ENCODE peak calls at places on chromosomes 11 and 22, in nine cellular contexts. M is HTR-8/SVneo; R is Kasumi-1; A is tibial artery; B is stimulated activated CD4-positive, alpha-beta T cell treated with anti-CD3 and anti-CD28 coated beads, Interleukin-2, amount 100 ng/mL, for 48 hours; D is stimulated activated CD8-positive, alpha-beta memory T cell treated with anti-CD3 and anti-CD28 coated beads, Interleukin-4, amount 100 ng/mL, for 24 hours; V is globus pallidus; E is NCI-H187; X is AG09319. W is an unnamed sample.

GRCh38 chr11:62000539-62001446 is 33.4 kb upstream of the FTH1 start:
- DNase-seq in X (no peak), R (no peak), V (no peak), E (no peak), M (no peak), A (peak; percentile 50), D (no peak), B (no peak), W (no peak)

GRCh38 chr22:36028646-36029405 is at the start of gene RBFOX2:
- DNase-seq in D (peak; percentile 68), X (peak; percentile 93), E (peak; percentile 83), B (peak; percentile 76), A (peak; percentile 98), R (peak; percentile 94), V (peak; percentile 93), M (peak; percentile 82), W (peak; percentile 97)

GRCh38 chr22:42296381-42296853 is 26.0 kb upstream of the TCF20 start:
- DNase-seq in A (no peak), D (no peak), B (no peak), R (peak; percentile 5), E (no peak), M (no peak), X (no peak), V (peak; percentile 77), W (no peak)

GRCh38 chr11:128196235-128196634 is 391.1 kb downstream of the ETS1 start:
- DNase-seq in A (no peak), V (no peak), B (no peak), M (no peak), R (no peak), X (no peak), D (no peak), E (no peak), W (no peak)

GRCh38 chr22:36368359-36368983 is 19.3 kb downstream of the MYH9 start:
- DNase-seq in E (no peak), R (no peak), B (no peak), V (no peak), X (no peak), A (no peak), M (peak; percentile 71), D (no peak), W (no peak)

GRCh38 chr22:20422271-20422958 is 15.2 kb downstream of the SCARF2 start:
- DNase-seq in D (no peak), B (no peak), V (no peak), A (no peak), E (no peak), R (no peak), M (no peak), X (peak; percentile 73), W (no peak)

GRCh38 chr22:19183216-19183615 is 4.7 kb upstream of the SLC25A1 start:
- DNase-seq in R (no peak), A (no peak), E (no peak), X (no peak), V (no peak), D (no peak), B (no peak), M (no peak), W (no peak)

GRCh38 chr11:96015911-96016565 is 92.1 kb upstream of the MTMR2 start:
- DNase-seq in X (no peak), V (no peak), R (no peak), D (no peak), M (no peak), A (no peak), B (no peak), E (no peak), W (no peak)

GRCh38 chr11:14972581-14973490 is 685 bp upstream of the CALCA start:
- DNase-seq in X (no peak), M (no peak), R (no peak), B (no peak), A (no peak), E (peak; percentile 55), V (no peak), D (no peak), W (no peak)

GRCh38 chr11:75434886-75435570 is 2.0 kb upstream of the KLHL35 start:
- DNase-seq in E (no peak), X (no peak), M (no peak), V (no peak), A (no peak), B (no peak), D (no peak), R (no peak), W (no peak)

GRCh38 chr11:7262672-7263071 is 11.0 kb downstream of the SYT9 start:
- DNase-seq in E (no peak), D (no peak), X (no peak), R (no peak), B (no peak), M (no peak), A (no peak), V (no peak), W (no peak)

GRCh38 chr11:129694966-129695365 is 120.7 kb upstream of the TMEM45B start:
- DNase-seq in D (no peak), V (no peak), X (no peak), R (no peak), B (no peak), M (no peak), E (no peak), A (no peak), W (no peak)

GRCh38 chr22:41983516-41983915 is 14.3 kb downstream of the SEPTIN3 start:
- DNase-seq in X (peak; percentile 69), D (no peak), E (no peak), M (no peak), A (no peak), B (no peak), R (no peak), V (no peak), W (no peak)

GRCh38 chr22:48577014-48577690 is 1250.5 kb downstream of the BRD1 start:
- DNase-seq in D (no peak), V (no peak), M (no peak), X (no peak), A (no peak), E (no peak), B (no peak), R (no peak), W (no peak)

GRCh38 chr11:64249563-64250405 is 1.5 kb upstream of the PLCB3 start:
- DNase-seq in M (no peak), D (no peak), A (no peak), R (peak; percentile 54), X (no peak), E (no peak), B (no peak), V (no peak), W (no peak)

GRCh38 chr11:118168751-118169150 is 7.7 kb downstream of the SCN2B start:
- DNase-seq in E (no peak), X (no peak), R (no peak), A (no peak), B (no peak), M (no peak), V (no peak), D (no peak), W (no peak)

GRCh38 chr22:36577019-36577418 is 48.1 kb upstream of the EIF3D start:
- DNase-seq in A (no peak), R (no peak), D (no peak), X (peak; percentile 5), B (no peak), E (no peak), V (no peak), M (peak; percentile 69), W (no peak)

GRCh38 chr11:132941761-132942160 is 590.5 kb downstream of the OPCML start:
- DNase-seq in R (no peak), D (no peak), B (no peak), X (no peak), V (no peak), M (no peak), A (no peak), E (no peak), W (no peak)